ENCODE peak calls at places on chromosomes 3 and 15, in ten cellular contexts. Z is activated CD4-positive, alpha-beta T cell treated with anti-CD3 and anti-CD28 coated beads for 36 hours; M is activated CD8-positive, alpha-beta T cell treated with anti-CD3 and anti-CD28 coated beads, Interleukin-2, amount 10 ng/mL, durations not matched to agents 7 days and 5 days; S is stimulated activated naive CD8-positive, alpha-beta T cell treated with anti-CD3 and anti-CD28 coated beads, Interleukin-15, amount 100 ng/mL, for 72 hours; Q is left colon; D is lower lobe of right lung; U is left lung; V is CD8-positive, alpha-beta T cell; W is T-cell; O is CD4-positive, CD25-positive, alpha-beta regulatory T cell. N is an unnamed sample.

GRCh38 chr3:46960801-46961200 is 15.7 kb downstream of the CCDC12 start:
- ATAC-seq in V (no peak), Z (no peak), O (no peak), D (no peak), Q (no peak), S (no peak), M (no peak), U (no peak), W (no peak), N (no peak)

GRCh38 chr3:30600572-30600971 is 5.8 kb upstream of the TGFBR2 start:
- ATAC-seq in V (no peak), O (no peak), M (no peak), Z (no peak), U (peak; percentile 50), S (no peak), D (peak; percentile 40), Q (no peak), W (no peak), N (no peak)

GRCh38 chr3:58585005-58585786 is 8.0 kb upstream of the FAM107A start:
- ATAC-seq in U (peak; percentile 97), D (peak; percentile 95), Z (peak; percentile 94), V (peak; percentile 84), O (peak; percentile 79), S (peak; percentile 91), Q (peak; percentile 98), W (peak; percentile 89), M (peak; percentile 95), N (peak; percentile 95)

GRCh38 chr3:52093751-52094525 is 37.6 kb upstream of the DUSP7 start:
- ATAC-seq in O (no peak), Q (no peak), S (no peak), Z (no peak), M (no peak), U (no peak), W (no peak), D (no peak), V (no peak), N (no peak)

GRCh38 chr3:89578253-89578529 is 470.8 kb downstream of the EPHA3 start:
- ATAC-seq in U (no peak), W (no peak), O (no peak), M (no peak), V (no peak), D (no peak), Z (no peak), Q (no peak), S (no peak), N (no peak)

GRCh38 chr3:179105881-179106280 is 34.3 kb upstream of the ZMAT3 start:
- ATAC-seq in U (no peak), D (no peak), O (no peak), Z (peak; percentile 42), S (peak; percentile 46), W (no peak), V (no peak), M (no peak), Q (no peak), N (no peak)

GRCh38 chr3:192889694-192890093 is 28.0 kb downstream of the MB21D2 start:
- ATAC-seq in Q (no peak), M (no peak), D (no peak), V (no peak), O (no peak), W (no peak), Z (no peak), S (no peak), U (no peak), N (no peak)

GRCh38 chr3:173584834-173585831 is 187.6 kb downstream of the NLGN1 start:
- ATAC-seq in V (no peak), D (peak; percentile 57), Q (no peak), S (no peak), W (no peak), U (peak; percentile 91), O (no peak), M (no peak), Z (no peak), N (peak; percentile 69)

GRCh38 chr15:70142322-70143191 is 44.8 kb upstream of the TLE3 start:
- ATAC-seq in Z (peak; percentile 79), W (no peak), O (peak; percentile 42), Q (no peak), S (peak; percentile 89), V (no peak), M (peak; percentile 52), U (peak; percentile 20), D (peak; percentile 68), N (no peak)

GRCh38 chr3:20646425-20646824 is 460.4 kb upstream of the SGO1 start:
- ATAC-seq in Q (no peak), S (no peak), W (no peak), V (no peak), Z (no peak), U (no peak), O (no peak), D (no peak), M (no peak), N (no peak)

GRCh38 chr3:128497305-128498126 is 4.5 kb upstream of the GATA2 start:
- ATAC-seq in D (peak; percentile 67), O (peak; percentile 55), Z (peak; percentile 78), U (peak; percentile 80), V (peak; percentile 64), W (peak; percentile 72), M (peak; percentile 72), Q (peak; percentile 91), S (peak; percentile 72), N (peak; percentile 57)